ENCODE peak calls at places on chromosomes 6 and 20, in eight cellular contexts. G, A, N, Z, S, B, K and D are unnamed samples.

GRCh38 chr6:90739802-90740201 is 152.9 kb upstream of the MAP3K7 start:
- DNase-seq in Z (no peak), G (no peak), K (no peak), B (no peak), S (no peak), A (no peak), N (no peak), D (no peak)

GRCh38 chr20:967796-968742 is 34.0 kb downstream of the RSPO4 start:
- DNase-seq in N (no peak), G (no peak), K (peak; percentile 26), Z (peak; percentile 56), A (no peak), B (peak; percentile 76), S (peak; percentile 22), D (no peak)

GRCh38 chr20:50992733-50993457 is 30.0 kb downstream of the KCNG1 start:
- DNase-seq in K (no peak), B (peak; percentile 95), N (no peak), G (no peak), Z (peak; percentile 90), A (no peak), S (peak; percentile 74), D (no peak)

GRCh38 chr20:57437267-57437666 is 46.1 kb downstream of the RBM38 start:
- DNase-seq in Z (no peak), G (no peak), A (no peak), B (no peak), K (no peak), N (no peak), S (no peak), D (peak; percentile 78)

GRCh38 chr20:56554869-56555268 is 21.8 kb downstream of the FAM209B start:
- DNase-seq in G (no peak), K (peak; percentile 49), Z (peak; percentile 98), N (peak; percentile 81), B (no peak), S (peak; percentile 38), A (peak; percentile 95), D (peak; percentile 97)

GRCh38 chr6:50899306-50899840 is 80.7 kb downstream of the TFAP2B start:
- DNase-seq in Z (peak; percentile 1), B (no peak), A (no peak), N (peak; percentile 6), G (no peak), K (no peak), S (no peak), D (no peak)

GRCh38 chr6:21098134-21098533 is 495.4 kb upstream of the SOX4 start:
- DNase-seq in N (no peak), G (no peak), S (no peak), Z (no peak), B (no peak), K (no peak), A (no peak), D (no peak)

GRCh38 chr6:168274046-168274952 is 45.3 kb downstream of the DACT2 start:
- DNase-seq in Z (no peak), G (no peak), K (no peak), S (peak; percentile 76), N (no peak), B (peak; percentile 73), A (peak; percentile 37), D (no peak)

DNA sequence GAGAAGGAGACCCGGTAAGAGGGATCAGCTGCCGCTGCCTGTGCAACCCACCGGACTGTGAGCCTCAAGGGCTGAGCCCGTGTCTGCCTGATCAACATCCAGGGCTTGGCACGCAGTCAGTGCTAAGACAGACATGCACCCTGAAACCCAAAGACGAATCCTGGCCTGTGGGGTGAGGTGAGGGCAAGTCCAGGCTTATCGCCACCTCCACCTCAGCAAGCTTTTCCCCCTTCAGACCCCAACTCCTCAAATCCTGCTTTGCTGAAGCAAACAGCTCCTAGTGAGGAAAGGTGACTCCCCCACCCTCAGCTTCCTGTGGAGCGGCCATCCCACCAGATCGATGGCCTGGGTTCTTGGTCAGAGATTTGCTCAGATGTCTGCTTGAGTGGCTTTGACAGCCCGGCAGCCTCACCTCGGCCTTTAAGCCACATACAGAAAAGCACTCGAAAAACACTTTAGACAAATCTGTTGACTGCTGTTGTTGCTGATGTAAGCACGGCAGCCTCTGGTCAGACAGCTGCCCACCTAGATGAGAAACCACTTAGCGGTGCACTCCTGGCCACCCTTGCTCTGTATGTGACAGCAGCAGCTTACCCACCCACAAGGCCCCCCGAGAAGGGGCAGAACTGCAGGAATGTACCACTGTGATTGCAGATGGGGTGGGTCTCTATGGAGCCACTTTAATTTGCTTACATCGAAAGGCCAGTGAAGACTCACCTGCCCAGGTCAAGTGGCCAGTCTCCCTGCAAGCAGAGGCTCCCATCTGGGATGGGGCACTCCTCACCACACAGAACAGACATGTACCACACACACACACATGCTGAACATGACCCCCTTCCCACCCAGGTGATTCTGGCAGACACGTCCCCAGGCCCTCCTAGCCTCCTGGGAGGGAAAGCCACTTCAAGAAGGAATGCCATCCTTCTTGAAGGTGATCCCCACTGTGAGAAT is 14.8 kb downstream of the MTCH1 start:
- DNase-seq in A (no peak), B (no peak), G (no peak), K (no peak), Z (no peak), S (no peak), N (no peak), D (no peak)
- H3K4me3 ChIP-seq in A (no peak overlapping the region), B (no peak overlapping the region), G (no peak overlapping the region), K (no peak overlapping the region), Z (no peak overlapping the region), S (no peak overlapping the region), N (no peak overlapping the region), D (no peak overlapping the region)

DNA sequence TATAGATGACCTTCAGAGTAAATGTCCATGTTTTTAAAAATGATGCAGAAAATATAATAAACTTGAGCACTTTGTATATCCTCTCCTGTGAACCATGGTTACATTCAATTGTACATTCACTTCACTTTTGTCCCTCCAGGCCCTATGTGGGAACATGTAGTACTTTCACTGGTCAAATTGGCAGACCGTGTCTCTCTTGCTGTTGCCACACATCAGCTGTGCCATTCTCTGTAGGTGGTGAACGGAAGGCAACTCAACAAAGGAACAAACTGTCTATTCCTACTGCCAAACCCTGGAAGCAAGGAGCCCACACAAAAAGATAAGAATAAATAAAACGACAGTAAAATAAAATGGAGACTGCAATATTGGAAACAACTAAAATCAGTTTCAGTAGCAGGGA is 2.0 kb downstream of the ROS1 start:
- DNase-seq in B (no peak), N (no peak), A (no peak), G (no peak), K (no peak), Z (no peak), S (no peak), D (no peak)
- H3K4me3 ChIP-seq in B (no peak overlapping the region), N (no peak overlapping the region), A (no peak overlapping the region), G (no peak overlapping the region), K (no peak overlapping the region), Z (no peak overlapping the region), S (no peak overlapping the region), D (no peak overlapping the region)

DNA sequence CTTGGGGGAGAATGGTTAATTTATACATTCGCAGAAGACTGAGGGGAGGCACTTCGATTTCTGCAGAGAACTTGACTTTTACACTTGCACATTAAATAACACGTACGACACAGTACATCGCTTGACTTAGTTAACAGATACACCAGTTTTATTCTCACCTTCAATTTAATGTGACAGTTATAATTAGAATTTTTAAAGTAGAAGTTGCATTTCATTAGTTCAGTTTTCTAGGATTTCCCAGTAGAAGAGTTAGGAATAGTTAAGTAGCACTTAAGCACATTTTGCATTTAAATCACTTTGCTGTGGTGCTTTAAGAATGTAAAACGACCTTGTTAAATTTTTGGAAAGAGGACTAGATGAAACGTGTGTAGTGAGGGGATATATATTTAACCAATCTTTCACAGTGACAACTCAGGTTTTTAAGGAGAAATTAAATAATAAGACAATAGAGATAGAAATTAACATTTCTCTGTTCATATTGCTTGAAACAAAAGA is 1.7 kb upstream of the BEND3 start:
- DNase-seq in S (no peak), B (no peak), Z (no peak), K (no peak), N (no peak), A (no peak), G (no peak), D (no peak)
- H3K4me3 ChIP-seq in S (no peak overlapping the region), B (no peak overlapping the region), Z (no peak overlapping the region), K (no peak overlapping the region), N (peak overlapping the region; percentile 77), A (no peak overlapping the region), G (no peak overlapping the region), D (no peak overlapping the region)

GRCh38 chr6:119346450-119346849 is 3.1 kb downstream of the MAN1A1 start:
- DNase-seq in G (no peak), N (no peak), B (no peak), K (no peak), S (no peak), Z (no peak), A (peak; percentile 33), D (no peak)
- H3K4me3 ChIP-seq in G (peak overlapping the region; percentile 95), N (peak overlapping the region; percentile 94), B (peak overlapping the region; percentile 2), K (peak overlapping the region; percentile 71), S (peak overlapping the region; percentile 91), Z (no peak overlapping the region), A (peak overlapping the region; percentile 87), D (no peak overlapping the region)

GRCh38 chr6:15265787-15266186 is 19.9 kb downstream of the JARID2 start:
- DNase-seq in G (no peak), Z (no peak), A (no peak), S (no peak), N (no peak), B (no peak), K (no peak), D (no peak)
- H3K4me3 ChIP-seq in G (no peak overlapping the region), Z (no peak overlapping the region), A (no peak overlapping the region), S (no peak overlapping the region), N (no peak overlapping the region), B (no peak overlapping the region), K (no peak overlapping the region), D (no peak overlapping the region)

DNA sequence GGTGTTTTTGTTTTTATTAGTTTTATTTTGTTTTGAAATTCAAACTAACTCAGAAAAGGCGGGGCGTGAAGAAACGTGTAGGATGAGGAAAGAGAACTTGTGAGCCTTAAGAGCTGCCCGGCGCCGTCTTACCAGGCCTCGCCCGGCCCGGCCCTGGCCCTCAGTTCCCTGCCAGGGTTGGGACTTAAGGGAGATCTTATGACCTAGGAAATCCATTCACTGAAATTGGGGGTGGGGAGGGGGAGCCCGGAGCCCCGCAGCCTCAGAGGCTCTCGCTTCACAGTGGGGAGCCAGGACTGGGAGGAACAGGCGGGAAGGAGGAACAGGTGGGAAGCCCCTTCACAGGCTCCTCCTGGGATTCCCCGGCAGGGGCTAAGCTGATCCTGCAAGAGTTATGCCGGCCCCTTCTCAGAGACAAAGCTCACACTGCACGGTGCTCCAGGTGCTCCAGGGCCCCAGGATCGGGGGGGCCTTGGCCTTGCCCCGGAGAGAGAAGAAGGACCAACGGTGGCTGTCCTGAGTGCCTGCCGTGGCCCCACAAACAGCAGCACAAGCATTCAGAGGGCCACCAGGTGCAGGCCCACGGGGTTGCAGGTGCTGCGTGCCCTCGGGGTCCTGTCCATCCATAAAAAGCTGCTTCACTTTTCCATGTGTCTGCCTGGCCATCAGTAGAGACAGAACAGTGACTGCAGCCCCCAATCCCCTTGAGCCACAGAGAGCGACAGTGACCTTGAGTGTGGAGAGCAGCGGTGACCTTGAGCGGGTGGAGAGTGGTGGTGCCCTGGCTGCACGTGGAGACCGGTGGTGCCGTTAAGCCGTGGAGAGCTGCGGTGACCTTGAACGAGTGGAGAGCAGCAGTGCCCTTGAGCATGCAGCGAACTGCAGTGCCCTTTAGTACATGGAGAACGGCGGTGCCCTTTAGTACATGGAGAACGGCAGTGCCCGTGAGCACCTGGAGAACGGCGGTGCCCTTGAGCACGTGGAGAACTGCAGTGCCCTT is 152.7 kb downstream of the DLL1 start:
- DNase-seq in Z (no peak), A (no peak), G (no peak), B (peak; percentile 52), K (no peak), N (no peak), S (no peak), D (peak; percentile 26)
- H3K4me3 ChIP-seq in Z (no peak overlapping the region), A (no peak overlapping the region), G (no peak overlapping the region), B (no peak overlapping the region), K (no peak overlapping the region), N (no peak overlapping the region), S (no peak overlapping the region), D (no peak overlapping the region)